ENCODE peak calls at places on chromosomes 4 and X, in seven cellular contexts. P is choroid plexus epithelial cell, F is GM13977, L is neural crest cell, X is cardiac muscle cell, N is AG09309, R is fibroblast of mammary gland. I is an unnamed sample.

GRCh38 chr4:8848507-8849265 is 23.0 kb downstream of the HMX1 start:
- DNase-seq in L (no peak), F (no peak), N (no peak), R (no peak), P (no peak), X (no peak), I (no peak)

GRCh38 chr4:71212216-71212615 is 126.6 kb upstream of the SLC4A4 start:
- DNase-seq in R (no peak), L (no peak), N (no peak), X (peak; percentile 73), F (no peak), P (no peak), I (no peak)

GRCh38 chrX:39811391-39811790 is 286.4 kb downstream of the BCOR start:
- DNase-seq in X (no peak), F (no peak), L (no peak), P (no peak), R (no peak), N (no peak), I (no peak)

GRCh38 chrX:51891821-51892551 is 1.4 kb upstream of the MAGED1 start:
- DNase-seq in X (no peak), N (peak; percentile 81), P (peak; percentile 42), F (no peak), R (peak; percentile 94), L (no peak), I (no peak)

GRCh38 chr4:56220261-56220660 is 167.0 kb downstream of the AASDH start:
- DNase-seq in N (no peak), X (no peak), L (no peak), R (peak; percentile 16), P (peak; percentile 50), F (no peak), I (no peak)

GRCh38 chrX:630007-630921 is at the start of gene SHOX:
- DNase-seq in L (no peak), P (no peak), R (no peak), X (no peak), N (no peak), F (no peak), I (no peak)

GRCh38 chr4:69057620-69058409 is 38.5 kb upstream of the UGT2B7 start:
- DNase-seq in R (no peak), P (peak; percentile 66), X (peak; percentile 5), N (no peak), F (no peak), L (peak; percentile 39), I (peak; percentile 22)

GRCh38 chr4:169229571-169230028 is 41.2 kb downstream of the SH3RF1 start:
- DNase-seq in F (no peak), L (no peak), P (peak; percentile 96), N (peak; percentile 88), R (peak; percentile 98), X (no peak), I (no peak)

GRCh38 chr4:14700544-14700943 is 301.7 kb upstream of the CPEB2 start:
- DNase-seq in N (no peak), F (no peak), P (no peak), X (no peak), L (no peak), R (no peak), I (no peak)

GRCh38 chr4:89420507-89420906 is 112.9 kb upstream of the GPRIN3 start:
- DNase-seq in R (peak; percentile 53), L (no peak), P (peak; percentile 28), X (no peak), F (no peak), N (peak; percentile 10), I (no peak)

GRCh38 chr4:48016141-48017107 is at the start of the genes CNGA1 and NIPAL1:
- DNase-seq in X (peak; percentile 91), R (peak; percentile 42), F (peak; percentile 87), N (no peak), L (peak; percentile 61), P (peak; percentile 58), I (peak; percentile 88)
- TF ChIP-seq CTCF in X (peak; percentile 65), R (peak; percentile 35), F (peak; percentile 66), N (peak; percentile 55), L (peak; percentile 49), P (peak; percentile 74), I (peak; percentile 59)

GRCh38 chrX:69503228-69503834 is 795 bp upstream of the NALF2 start:
- DNase-seq in R (peak; percentile 6), X (no peak), P (no peak), N (no peak), L (no peak), F (no peak), I (no peak)
- TF ChIP-seq CTCF in R (peak; percentile 11), X (peak; percentile 25), P (peak; percentile 16), N (no peak), L (peak; percentile 65), F (peak; percentile 33), I (no peak)

GRCh38 chr4:38034986-38035882 is 75.0 kb downstream of the PTTG2 start:
- DNase-seq in R (peak; percentile 75), L (peak; percentile 29), F (peak; percentile 71), N (peak; percentile 21), P (peak; percentile 84), X (peak; percentile 78), I (peak; percentile 70)
- TF ChIP-seq CTCF in R (peak; percentile 72), L (peak; percentile 80), F (peak; percentile 63), N (peak; percentile 62), P (peak; percentile 72), X (peak; percentile 68), I (peak; percentile 59)

GRCh38 chr4:115851918-115852766 is 738.7 kb upstream of the NDST4 start:
- DNase-seq in R (peak; percentile 22), L (peak; percentile 57), F (peak; percentile 17), P (peak; percentile 61), X (peak; percentile 82), N (no peak), I (peak; percentile 37)
- TF ChIP-seq CTCF in R (peak; percentile 28), L (peak; percentile 77), F (peak; percentile 75), P (peak; percentile 60), X (no peak), N (peak; percentile 15), I (peak; percentile 57)